ENCODE peak calls at places on chromosomes 16 and 17, in six cellular contexts. Z is T-helper 17 cell; K is A549; I is heart left ventricle; T is activated T-cell treated with anti-CD3 and anti-CD28 coated beads, Interleukin-2, amount 50 U/mL, for 72 hours; G is heart right ventricle. U is an unnamed sample.

GRCh38 chr17:28973414-28973813 is 22.1 kb upstream of the PHF12 start:
- ATAC-seq in Z (no peak), K (peak), I (peak), T (no peak), G (peak), U (peak)

GRCh38 chr16:86961133-86961720 is 356.0 kb downstream of the C16orf95 start:
- ATAC-seq in Z (no peak), K (no peak), I (peak), T (no peak), G (no peak), U (peak)

GRCh38 chr17:1829189-1829578 is 518 bp downstream of the SMYD4 start:
- ATAC-seq in Z (peak), K (peak), I (peak), T (no peak), G (peak), U (peak)

GRCh38 chr17:19418312-19418992 is 7.4 kb downstream of the RNF112 start:
- ATAC-seq in Z (peak), K (peak), I (peak), T (peak), G (peak), U (peak)

GRCh38 chr16:28107232-28107631 is 43.7 kb upstream of the GSG1L start:
- ATAC-seq in Z (no peak), K (no peak), I (no peak), T (no peak), G (no peak), U (no peak)

GRCh38 chr16:6704306-6704705 is 628.3 kb upstream of the RBFOX1 start:
- ATAC-seq in Z (no peak), K (no peak), I (no peak), T (no peak), G (no peak), U (no peak)

GRCh38 chr16:82050506-82050905 is 15.5 kb downstream of the HSD17B2 start:
- ATAC-seq in Z (no peak), K (no peak), I (no peak), T (no peak), G (no peak), U (no peak)

GRCh38 chr17:57810740-57811632 is 38.9 kb downstream of the MRPS23 start:
- ATAC-seq in Z (no peak), K (peak), I (peak), T (no peak), G (peak), U (peak)

GRCh38 chr17:55793272-55793671 is 42.4 kb downstream of the PCTP start:
- ATAC-seq in Z (no peak), K (no peak), I (no peak), T (no peak), G (no peak), U (no peak)

GRCh38 chr16:14369734-14370598 is 260.1 kb downstream of the PARN start:
- ATAC-seq in Z (no peak), K (no peak), I (peak), T (no peak), G (peak), U (no peak)

GRCh38 chr16:12758670-12759558 is 44.8 kb downstream of the CPPED1 start:
- ATAC-seq in Z (no peak), K (no peak), I (no peak), T (no peak), G (no peak), U (no peak)

GRCh38 chr17:44867841-44868240 is 20.2 kb downstream of the HIGD1B start:
- ATAC-seq in Z (no peak), K (no peak), I (no peak), T (no peak), G (no peak), U (no peak)

GRCh38 chr17:77744268-77744988 is 214.1 kb upstream of the TNRC6C start:
- ATAC-seq in Z (no peak), K (no peak), I (peak), T (no peak), G (peak), U (no peak)

GRCh38 chr17:55161935-55162555 is 102.7 kb upstream of the HLF start:
- ATAC-seq in Z (no peak), K (peak), I (no peak), T (no peak), G (no peak), U (peak)

GRCh38 chr17:68355093-68355492 is 63.8 kb downstream of the ARSG start:
- ATAC-seq in Z (no peak), K (peak), I (no peak), T (no peak), G (no peak), U (peak)

GRCh38 chr17:39740357-39741111 is 2.8 kb downstream of the GRB7 start:
- ATAC-seq in Z (no peak), K (no peak), I (peak), T (no peak), G (no peak), U (peak)

GRCh38 chr17:63082273-63082861 is 116.3 kb downstream of the TANC2 start:
- ATAC-seq in Z (no peak), K (peak), I (no peak), T (no peak), G (no peak), U (peak)

GRCh38 chr17:44607836-44608690 is 48.2 kb upstream of the MEIOC start:
- ATAC-seq in Z (no peak), K (no peak), I (peak), T (no peak), G (peak), U (peak)